ENCODE peak calls at places on chromosomes 11 and 22, in ten cellular contexts. E is NCI-H146; G is NCI-H446 treated with DMSO at 0.1 percent for 48 hours; Y is activated naive CD4-positive, alpha-beta T cell treated with anti-CD3 and anti-CD28 coated beads, Interleukin-2, amount 10 ng/mL, durations not matched to agents 7 days and 5 days; Q is mucosa of gallbladder; W is MCF 10A; A is CD4-positive, alpha-beta T cell; M is SW480; O is aorta; I is NCI-H1105. V is an unnamed sample.

GRCh38 chr22:44920183-44920582 is 89.6 kb downstream of the PHF21B start:
- DNase-seq in E (no peak), G (no peak), Y (no peak), Q (no peak), W (no peak), A (no peak), M (no peak), O (peak), I (no peak), V (no peak)

GRCh38 chr11:68332186-68332585 is 19.8 kb downstream of the LRP5 start:
- DNase-seq in E (no peak), G (no peak), Y (no peak), Q (no peak), W (no peak), A (no peak), M (no peak), O (no peak), I (no peak), V (no peak)

GRCh38 chr22:38570841-38571364 is 920 bp upstream of the DMC1 start:
- DNase-seq in E (peak), G (no peak), Y (peak), Q (peak), W (peak), A (peak), M (peak), O (no peak), I (no peak), V (no peak)

GRCh38 chr11:60970369-60970774 is 1.1 kb upstream of the CD6 start:
- DNase-seq in E (peak), G (no peak), Y (peak), Q (peak), W (peak), A (peak), M (peak), O (peak), I (no peak), V (peak)

GRCh38 chr11:14012836-14013235 is 50.3 kb downstream of the SPON1 start:
- DNase-seq in E (no peak), G (no peak), Y (no peak), Q (no peak), W (no peak), A (no peak), M (no peak), O (no peak), I (no peak), V (no peak)

GRCh38 chr11:72007587-72007986 is 8.9 kb downstream of the IL18BP start:
- DNase-seq in E (no peak), G (no peak), Y (no peak), Q (no peak), W (no peak), A (no peak), M (no peak), O (no peak), I (no peak), V (no peak)

GRCh38 chr11:8773916-8774537 is 91.4 kb downstream of the RPL27A start:
- DNase-seq in E (no peak), G (no peak), Y (no peak), Q (no peak), W (no peak), A (no peak), M (no peak), O (no peak), I (no peak), V (no peak)

GRCh38 chr11:60625262-60625661 is 74.2 kb upstream of the MS4A8 start:
- DNase-seq in E (no peak), G (no peak), Y (no peak), Q (no peak), W (peak), A (no peak), M (peak), O (no peak), I (no peak), V (no peak)

GRCh38 chr11:76603202-76603601 is 67.3 kb downstream of the LRRC32 start:
- DNase-seq in E (no peak), G (no peak), Y (no peak), Q (no peak), W (no peak), A (no peak), M (no peak), O (peak), I (no peak), V (no peak)

GRCh38 chr11:19848219-19848618 is 135.6 kb downstream of the NAV2 start:
- DNase-seq in E (no peak), G (no peak), Y (no peak), Q (no peak), W (no peak), A (no peak), M (no peak), O (no peak), I (no peak), V (no peak)

GRCh38 chr11:44609028-44609782 is 43.7 kb downstream of the CD82 start:
- DNase-seq in E (no peak), G (no peak), Y (peak), Q (no peak), W (no peak), A (no peak), M (no peak), O (no peak), I (no peak), V (no peak)

GRCh38 chr11:7651140-7651551 is 22.2 kb downstream of the CYB5R2 start:
- DNase-seq in E (no peak), G (no peak), Y (no peak), Q (no peak), W (no peak), A (no peak), M (no peak), O (no peak), I (no peak), V (no peak)

GRCh38 chr11:113532697-113533424 is 57.7 kb upstream of the DRD2 start:
- DNase-seq in E (peak), G (peak), Y (peak), Q (peak), W (peak), A (peak), M (peak), O (peak), I (peak), V (peak)

GRCh38 chr22:49749885-49750510 is 77.7 kb downstream of the BRD1 start:
- DNase-seq in E (no peak), G (no peak), Y (no peak), Q (no peak), W (no peak), A (no peak), M (no peak), O (peak), I (no peak), V (no peak)

GRCh38 chr11:110951041-110951440 is 238.8 kb upstream of the ARHGAP20 start:
- DNase-seq in E (no peak), G (no peak), Y (no peak), Q (peak), W (no peak), A (no peak), M (peak), O (no peak), I (no peak), V (no peak)

V was measured in NCI-H2029.